ENCODE peak calls at places on chromosomes 6 and 20, in four cellular contexts. One of them, this sample, is unnamed.

GRCh38 chr6:114690625-114691024 is 347.8 kb upstream of the HS3ST5 start:
- DNase-seq in cardiac fibroblast: no peak
- DNase-seq in CD4-positive, alpha-beta T cell: no peak
- DNase-seq in LHCN-M2: no peak
- DNase-seq in this sample: no peak

GRCh38 chr6:46128476-46128875 is 1.3 kb upstream of the ENPP4 start:
- DNase-seq in cardiac fibroblast: no peak
- DNase-seq in CD4-positive, alpha-beta T cell: no peak
- DNase-seq in LHCN-M2: no peak
- DNase-seq in this sample: no peak

GRCh38 chr20:50052952-50053789 is 59.8 kb downstream of the UBE2V1 start:
- DNase-seq in cardiac fibroblast: no peak
- DNase-seq in CD4-positive, alpha-beta T cell: no peak
- DNase-seq in LHCN-M2: no peak
- DNase-seq in this sample: no peak

GRCh38 chr6:162913206-162913605 is 185.4 kb downstream of the PACRG start:
- DNase-seq in cardiac fibroblast: no peak
- DNase-seq in CD4-positive, alpha-beta T cell: no peak
- DNase-seq in LHCN-M2: no peak
- DNase-seq in this sample: no peak

GRCh38 chr6:21496749-21497148 is 96.8 kb upstream of the SOX4 start:
- DNase-seq in cardiac fibroblast: no peak
- DNase-seq in CD4-positive, alpha-beta T cell: no peak
- DNase-seq in LHCN-M2: no peak
- DNase-seq in this sample: no peak

GRCh38 chr20:17469631-17470030 is 61.5 kb downstream of the BFSP1 start:
- DNase-seq in cardiac fibroblast: no peak
- DNase-seq in CD4-positive, alpha-beta T cell: no peak
- DNase-seq in LHCN-M2: no peak
- DNase-seq in this sample: no peak

GRCh38 chr6:96651816-96652215 is 88.9 kb downstream of the FHL5 start:
- DNase-seq in cardiac fibroblast: no peak
- DNase-seq in CD4-positive, alpha-beta T cell: no peak
- DNase-seq in LHCN-M2: no peak
- DNase-seq in this sample: no peak

GRCh38 chr6:134744301-134744700 is 205.6 kb downstream of the ALDH8A1 start:
- DNase-seq in cardiac fibroblast: no peak
- DNase-seq in CD4-positive, alpha-beta T cell: no peak
- DNase-seq in LHCN-M2: no peak
- DNase-seq in this sample: no peak

GRCh38 chr6:7165002-7165735 is 57.4 kb downstream of the RREB1 start:
- DNase-seq in cardiac fibroblast: no peak
- DNase-seq in CD4-positive, alpha-beta T cell: no peak
- DNase-seq in LHCN-M2: no peak
- DNase-seq in this sample: no peak

GRCh38 chr6:90044833-90045337 is 150.6 kb downstream of the GJA10 start:
- DNase-seq in cardiac fibroblast: no peak
- DNase-seq in CD4-positive, alpha-beta T cell: no peak
- DNase-seq in LHCN-M2: peak; percentile 55
- DNase-seq in this sample: no peak

GRCh38 chr6:12208190-12208589 is 82.0 kb upstream of the EDN1 start:
- DNase-seq in cardiac fibroblast: peak; percentile 79
- DNase-seq in CD4-positive, alpha-beta T cell: no peak
- DNase-seq in LHCN-M2: peak; percentile 50
- DNase-seq in this sample: no peak

GRCh38 chr20:41145821-41146620 is 8.7 kb downstream of the PLCG1 start:
- DNase-seq in cardiac fibroblast: peak; percentile 30
- DNase-seq in CD4-positive, alpha-beta T cell: no peak
- DNase-seq in LHCN-M2: no peak
- DNase-seq in this sample: peak; percentile 45

GRCh38 chr6:37942606-37943376 is 123.3 kb downstream of the ZFAND3 start:
- DNase-seq in cardiac fibroblast: no peak
- DNase-seq in CD4-positive, alpha-beta T cell: no peak
- DNase-seq in LHCN-M2: no peak
- DNase-seq in this sample: no peak

GRCh38 chr20:1524004-1524403 is 32.8 kb upstream of the SIRPB2 start:
- DNase-seq in cardiac fibroblast: no peak
- DNase-seq in CD4-positive, alpha-beta T cell: no peak
- DNase-seq in LHCN-M2: no peak
- DNase-seq in this sample: no peak

GRCh38 chr20:51021067-51022025 is 1.6 kb downstream of the KCNG1 start:
- DNase-seq in cardiac fibroblast: peak; percentile 46
- DNase-seq in CD4-positive, alpha-beta T cell: no peak
- DNase-seq in LHCN-M2: no peak
- DNase-seq in this sample: no peak

GRCh38 chr6:106997392-106998257 is 23.1 kb upstream of the CD24 start:
- DNase-seq in cardiac fibroblast: peak; percentile 66
- DNase-seq in CD4-positive, alpha-beta T cell: peak; percentile 26
- DNase-seq in LHCN-M2: peak; percentile 56
- DNase-seq in this sample: no peak

GRCh38 chr20:57148266-57148665 is 118.2 kb downstream of the BMP7 start:
- DNase-seq in cardiac fibroblast: no peak
- DNase-seq in CD4-positive, alpha-beta T cell: no peak
- DNase-seq in LHCN-M2: no peak
- DNase-seq in this sample: no peak

GRCh38 chr6:16179970-16180431 is 51.1 kb downstream of the MYLIP start:
- DNase-seq in cardiac fibroblast: no peak
- DNase-seq in CD4-positive, alpha-beta T cell: peak; percentile 44
- DNase-seq in LHCN-M2: no peak
- DNase-seq in this sample: no peak

GRCh38 chr6:146785001-146785585 is 186.3 kb downstream of the ADGB start:
- DNase-seq in cardiac fibroblast: peak; percentile 73
- DNase-seq in CD4-positive, alpha-beta T cell: no peak
- DNase-seq in LHCN-M2: peak; percentile 54
- DNase-seq in this sample: no peak

GRCh38 chr6:106458021-106458986 is 97.8 kb downstream of the CRYBG1 start:
- DNase-seq in cardiac fibroblast: no peak
- DNase-seq in CD4-positive, alpha-beta T cell: no peak
- DNase-seq in LHCN-M2: no peak
- DNase-seq in this sample: no peak

GRCh38 chr6:137389150-137389664 is 105.0 kb downstream of the OLIG3 start:
- DNase-seq in cardiac fibroblast: peak; percentile 23
- DNase-seq in CD4-positive, alpha-beta T cell: peak; percentile 45
- DNase-seq in LHCN-M2: peak; percentile 2
- DNase-seq in this sample: no peak

GRCh38 chr6:126539022-126539421 is 199.1 kb downstream of the CENPW start:
- DNase-seq in cardiac fibroblast: peak; percentile 72
- DNase-seq in CD4-positive, alpha-beta T cell: no peak
- DNase-seq in LHCN-M2: peak; percentile 86
- DNase-seq in this sample: no peak

GRCh38 chr6:143591441-143591840 is 79.9 kb upstream of the FUCA2 start:
- DNase-seq in cardiac fibroblast: no peak
- DNase-seq in CD4-positive, alpha-beta T cell: no peak
- DNase-seq in LHCN-M2: no peak
- DNase-seq in this sample: no peak

GRCh38 chr20:47993035-47993755 is 207.9 kb upstream of the SULF2 start:
- DNase-seq in cardiac fibroblast: no peak
- DNase-seq in CD4-positive, alpha-beta T cell: no peak
- DNase-seq in LHCN-M2: no peak
- DNase-seq in this sample: no peak

GRCh38 chr20:24084281-24084680 is 95.7 kb upstream of the GGTLC1 start:
- DNase-seq in cardiac fibroblast: no peak
- DNase-seq in CD4-positive, alpha-beta T cell: no peak
- DNase-seq in LHCN-M2: no peak
- DNase-seq in this sample: no peak

GRCh38 chr20:21083825-21084325 is 22.3 kb downstream of the LINC00237 start:
- DNase-seq in cardiac fibroblast: no peak
- DNase-seq in CD4-positive, alpha-beta T cell: no peak
- DNase-seq in LHCN-M2: no peak
- DNase-seq in this sample: no peak